ENCODE peak calls at places on chromosomes 13 and 19, in four cellular contexts. One of them, this sample, is unnamed.

GRCh38 chr19:18671303-18672043 is 12.0 kb upstream of the CRTC1 start:
- DNase-seq in aorta: no peak
- DNase-seq in psoas muscle: no peak
- DNase-seq in heart right ventricle: no peak
- DNase-seq in this sample: no peak

GRCh38 chr13:29936051-29936813 is 85.8 kb upstream of the UBL3 start:
- DNase-seq in aorta: peak; percentile 58
- DNase-seq in psoas muscle: no peak
- DNase-seq in heart right ventricle: no peak
- DNase-seq in this sample: no peak

GRCh38 chr19:51259348-51260245 is 8.7 kb downstream of the SIGLECL1 start:
- DNase-seq in aorta: peak; percentile 59
- DNase-seq in psoas muscle: no peak
- DNase-seq in heart right ventricle: no peak
- DNase-seq in this sample: peak; percentile 17

GRCh38 chr13:52845766-52846566 is 2.5 kb downstream of the PCDH8 start:
- DNase-seq in aorta: peak; percentile 50
- DNase-seq in psoas muscle: peak; percentile 22
- DNase-seq in heart right ventricle: peak; percentile 21
- DNase-seq in this sample: peak; percentile 7

GRCh38 chr13:109000207-109000606 is 370.8 kb downstream of the MYO16 start:
- DNase-seq in aorta: no peak
- DNase-seq in psoas muscle: no peak
- DNase-seq in heart right ventricle: no peak
- DNase-seq in this sample: no peak

GRCh38 chr19:32422435-32422834 is 16.9 kb downstream of the DPY19L3 start:
- DNase-seq in aorta: no peak
- DNase-seq in psoas muscle: no peak
- DNase-seq in heart right ventricle: no peak
- DNase-seq in this sample: no peak

GRCh38 chr19:50478901-50479715 is 2.5 kb upstream of the GARIN5A start:
- DNase-seq in aorta: no peak
- DNase-seq in psoas muscle: no peak
- DNase-seq in heart right ventricle: no peak
- DNase-seq in this sample: no peak

GRCh38 chr13:23505007-23505406 is 65.2 kb upstream of the TNFRSF19 start:
- DNase-seq in aorta: no peak
- DNase-seq in psoas muscle: no peak
- DNase-seq in heart right ventricle: peak; percentile 20
- DNase-seq in this sample: no peak

GRCh38 chr19:4976412-4977298 is 7.7 kb downstream of the KDM4B start:
- DNase-seq in aorta: peak; percentile 85
- DNase-seq in psoas muscle: peak; percentile 83
- DNase-seq in heart right ventricle: peak; percentile 65
- DNase-seq in this sample: no peak

GRCh38 chr13:83618966-83619365 is 263.3 kb downstream of the SLITRK1 start:
- DNase-seq in aorta: no peak
- DNase-seq in psoas muscle: no peak
- DNase-seq in heart right ventricle: no peak
- DNase-seq in this sample: no peak

GRCh38 chr19:43414554-43414953 is at the start of gene TEX101:
- DNase-seq in aorta: no peak
- DNase-seq in psoas muscle: no peak
- DNase-seq in heart right ventricle: no peak
- DNase-seq in this sample: no peak

GRCh38 chr13:43111887-43112400 is 88.6 kb downstream of the DNAJC15 start:
- DNase-seq in aorta: no peak
- DNase-seq in psoas muscle: no peak
- DNase-seq in heart right ventricle: no peak
- DNase-seq in this sample: no peak

GRCh38 chr13:42906257-42906656 is 85.8 kb downstream of the EPSTI1 start:
- DNase-seq in aorta: no peak
- DNase-seq in psoas muscle: no peak
- DNase-seq in heart right ventricle: no peak
- DNase-seq in this sample: no peak

GRCh38 chr19:50383307-50383851 is 768 bp upstream of the POLD1 start:
- DNase-seq in aorta: no peak
- DNase-seq in psoas muscle: no peak
- DNase-seq in heart right ventricle: no peak
- DNase-seq in this sample: peak; percentile 37

GRCh38 chr19:33438987-33439781 is 65.7 kb downstream of the CEBPG start:
- DNase-seq in aorta: peak; percentile 43
- DNase-seq in psoas muscle: no peak
- DNase-seq in heart right ventricle: no peak
- DNase-seq in this sample: no peak

GRCh38 chr19:56299688-56300087 is 15.0 kb downstream of the ZSCAN5A start:
- DNase-seq in aorta: no peak
- DNase-seq in psoas muscle: no peak
- DNase-seq in heart right ventricle: no peak
- DNase-seq in this sample: no peak

GRCh38 chr13:71290963-71291937 is 575.8 kb downstream of the DACH1 start:
- DNase-seq in aorta: peak; percentile 41
- DNase-seq in psoas muscle: no peak
- DNase-seq in heart right ventricle: no peak
- DNase-seq in this sample: peak; percentile 46

GRCh38 chr13:68584776-68585175 is 1354.6 kb upstream of the PCDH9 start:
- DNase-seq in aorta: no peak
- DNase-seq in psoas muscle: no peak
- DNase-seq in heart right ventricle: no peak
- DNase-seq in this sample: no peak

GRCh38 chr13:100394005-100394695 is 194.4 kb downstream of the GGACT start:
- DNase-seq in aorta: no peak
- DNase-seq in psoas muscle: no peak
- DNase-seq in heart right ventricle: no peak
- DNase-seq in this sample: no peak

GRCh38 chr19:47309608-47310007 is at the start of gene C5AR1:
- DNase-seq in aorta: peak; percentile 81
- DNase-seq in psoas muscle: no peak
- DNase-seq in heart right ventricle: peak; percentile 35
- DNase-seq in this sample: no peak

GRCh38 chr19:46271488-46272197 is 25.2 kb upstream of the HIF3A start:
- DNase-seq in aorta: no peak
- DNase-seq in psoas muscle: no peak
- DNase-seq in heart right ventricle: no peak
- DNase-seq in this sample: no peak

GRCh38 chr13:77544365-77544764 is 8.9 kb downstream of the SCEL start:
- DNase-seq in aorta: peak; percentile 63
- DNase-seq in psoas muscle: peak; percentile 58
- DNase-seq in heart right ventricle: peak; percentile 57
- DNase-seq in this sample: peak; percentile 73

GRCh38 chr13:103692442-103692841 is 626.2 kb upstream of the SLC10A2 start:
- DNase-seq in aorta: no peak
- DNase-seq in psoas muscle: no peak
- DNase-seq in heart right ventricle: no peak
- DNase-seq in this sample: no peak

GRCh38 chr13:28338742-28339141 is 156.2 kb downstream of the FLT1 start:
- DNase-seq in aorta: no peak
- DNase-seq in psoas muscle: no peak
- DNase-seq in heart right ventricle: no peak
- DNase-seq in this sample: no peak

GRCh38 chr19:4031420-4031819 is 23.9 kb downstream of the PIAS4 start:
- DNase-seq in aorta: no peak
- DNase-seq in psoas muscle: no peak
- DNase-seq in heart right ventricle: no peak
- DNase-seq in this sample: no peak

GRCh38 chr13:37409756-37410155 is 188.8 kb downstream of the POSTN start:
- DNase-seq in aorta: no peak
- DNase-seq in psoas muscle: no peak
- DNase-seq in heart right ventricle: no peak
- DNase-seq in this sample: no peak

GRCh38 chr13:66262330-66262729 is 967.8 kb downstream of the PCDH9 start:
- DNase-seq in aorta: no peak
- DNase-seq in psoas muscle: no peak
- DNase-seq in heart right ventricle: no peak
- DNase-seq in this sample: no peak

GRCh38 chr13:21676611-21677021 is 5.7 kb downstream of the FGF9 start:
- DNase-seq in aorta: no peak
- DNase-seq in psoas muscle: peak; percentile 24
- DNase-seq in heart right ventricle: no peak
- DNase-seq in this sample: peak; percentile 46

GRCh38 chr19:33819875-33820781 is 23.5 kb downstream of the KCTD15 start:
- DNase-seq in aorta: peak; percentile 92
- DNase-seq in psoas muscle: peak; percentile 82
- DNase-seq in heart right ventricle: peak; percentile 84
- DNase-seq in this sample: peak; percentile 76

GRCh38 chr19:43560687-43561086 is 14.6 kb downstream of the XRCC1 start:
- DNase-seq in aorta: no peak
- DNase-seq in psoas muscle: no peak
- DNase-seq in heart right ventricle: no peak
- DNase-seq in this sample: no peak

GRCh38 chr13:99354371-99354951 is 47.3 kb upstream of the GPR183 start:
- DNase-seq in aorta: no peak
- DNase-seq in psoas muscle: no peak
- DNase-seq in heart right ventricle: no peak
- DNase-seq in this sample: no peak

GRCh38 chr13:45331981-45332830 is 8.8 kb downstream of the TPT1 start:
- DNase-seq in aorta: no peak
- DNase-seq in psoas muscle: peak; percentile 44
- DNase-seq in heart right ventricle: no peak
- DNase-seq in this sample: no peak

GRCh38 chr19:46634656-46635218 is 1.3 kb downstream of the GNG8 start:
- DNase-seq in aorta: no peak
- DNase-seq in psoas muscle: no peak
- DNase-seq in heart right ventricle: no peak
- DNase-seq in this sample: no peak

GRCh38 chr19:33388231-33388816 is 14.8 kb downstream of the CEBPG start:
- DNase-seq in aorta: peak; percentile 65
- DNase-seq in psoas muscle: peak; percentile 75
- DNase-seq in heart right ventricle: no peak
- DNase-seq in this sample: peak; percentile 14

GRCh38 chr19:2524361-2524839 is 48.5 kb downstream of the GADD45B start:
- DNase-seq in aorta: no peak
- DNase-seq in psoas muscle: no peak
- DNase-seq in heart right ventricle: no peak
- DNase-seq in this sample: no peak
- H3K27ac ChIP-seq in aorta: peak overlapping the region; percentile 66
- H3K27ac ChIP-seq in psoas muscle: no peak overlapping the region
- H3K27ac ChIP-seq in heart right ventricle: no peak overlapping the region
- H3K27ac ChIP-seq in this sample: no peak overlapping the region

GRCh38 chr13:41018583-41018909 is 570 bp downstream of the ELF1 start:
- DNase-seq in aorta: no peak
- DNase-seq in psoas muscle: no peak
- DNase-seq in heart right ventricle: no peak
- DNase-seq in this sample: no peak

GRCh38 chr13:41017153-41017552 is 2.0 kb downstream of the ELF1 start:
- DNase-seq in aorta: no peak
- DNase-seq in psoas muscle: no peak
- DNase-seq in heart right ventricle: no peak
- DNase-seq in this sample: peak; percentile 52

GRCh38 chr13:41017744-41018582 is 1.2 kb downstream of the ELF1 start:
- DNase-seq in aorta: no peak
- DNase-seq in psoas muscle: no peak
- DNase-seq in heart right ventricle: no peak
- DNase-seq in this sample: no peak

GRCh38 chr13:41019027-41019487 is at the start of gene ELF1:
- DNase-seq in aorta: peak; percentile 67
- DNase-seq in psoas muscle: no peak
- DNase-seq in heart right ventricle: no peak
- DNase-seq in this sample: peak; percentile 83

GRCh38 chr13:41019578-41020347 is 647 bp upstream of the ELF1 start:
- DNase-seq in aorta: no peak
- DNase-seq in psoas muscle: no peak
- DNase-seq in heart right ventricle: no peak
- DNase-seq in this sample: peak; percentile 44
- H3K27ac ChIP-seq in aorta: no peak overlapping the region
- H3K27ac ChIP-seq in psoas muscle: peak overlapping the region; percentile 5
- H3K27ac ChIP-seq in heart right ventricle: no peak overlapping the region
- H3K27ac ChIP-seq in this sample: peak overlapping the region; percentile 95

GRCh38 chr13:114112231-114112825 is 20.1 kb downstream of the RASA3 start:
- DNase-seq in aorta: peak; percentile 35
- DNase-seq in psoas muscle: peak; percentile 15
- DNase-seq in heart right ventricle: no peak
- DNase-seq in this sample: no peak
- H3K27ac ChIP-seq in aorta: no peak overlapping the region
- H3K27ac ChIP-seq in psoas muscle: peak overlapping the region; percentile 90
- H3K27ac ChIP-seq in heart right ventricle: no peak overlapping the region
- H3K27ac ChIP-seq in this sample: no peak overlapping the region

GRCh38 chr19:10404888-10405808 is 1.8 kb upstream of the CDC37 start:
- DNase-seq in aorta: no peak
- DNase-seq in psoas muscle: no peak
- DNase-seq in heart right ventricle: no peak
- DNase-seq in this sample: no peak
- H3K27ac ChIP-seq in aorta: no peak overlapping the region
- H3K27ac ChIP-seq in psoas muscle: no peak overlapping the region
- H3K27ac ChIP-seq in heart right ventricle: no peak overlapping the region
- H3K27ac ChIP-seq in this sample: no peak overlapping the region

DNA sequence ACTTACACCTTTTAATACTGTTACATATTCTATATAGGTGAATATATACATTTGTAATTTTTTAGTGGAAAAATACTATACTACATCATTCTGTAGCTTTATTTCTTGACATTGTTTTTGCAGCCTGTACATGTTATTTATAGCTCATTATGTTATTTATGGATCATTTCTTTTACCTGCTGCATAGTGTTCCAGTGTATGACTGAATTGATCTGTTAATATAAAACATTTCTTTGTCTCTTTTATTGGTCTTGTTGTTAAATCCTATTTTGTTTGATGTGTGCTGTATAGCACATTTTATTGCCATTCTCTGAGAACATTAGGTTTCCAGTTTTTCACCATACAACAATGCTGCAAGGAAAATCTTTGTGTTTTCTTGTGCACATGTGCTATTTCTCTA is 2.4 kb downstream of the SETDB2 start:
- DNase-seq in aorta: no peak
- DNase-seq in psoas muscle: no peak
- DNase-seq in heart right ventricle: no peak
- DNase-seq in this sample: no peak
- H3K27ac ChIP-seq in aorta: no peak overlapping the region
- H3K27ac ChIP-seq in psoas muscle: no peak overlapping the region
- H3K27ac ChIP-seq in heart right ventricle: no peak overlapping the region
- H3K27ac ChIP-seq in this sample: no peak overlapping the region

GRCh38 chr13:97653741-97654140 is 219.8 kb downstream of the RAP2A start:
- DNase-seq in aorta: no peak
- DNase-seq in psoas muscle: no peak
- DNase-seq in heart right ventricle: no peak
- DNase-seq in this sample: no peak

GRCh38 chr13:97660488-97661086 is 226.6 kb downstream of the RAP2A start:
- DNase-seq in aorta: peak; percentile 50
- DNase-seq in psoas muscle: no peak
- DNase-seq in heart right ventricle: no peak
- DNase-seq in this sample: no peak

GRCh38 chr13:97658556-97658955 is 224.6 kb downstream of the RAP2A start:
- DNase-seq in aorta: no peak
- DNase-seq in psoas muscle: no peak
- DNase-seq in heart right ventricle: no peak
- DNase-seq in this sample: no peak

DNA sequence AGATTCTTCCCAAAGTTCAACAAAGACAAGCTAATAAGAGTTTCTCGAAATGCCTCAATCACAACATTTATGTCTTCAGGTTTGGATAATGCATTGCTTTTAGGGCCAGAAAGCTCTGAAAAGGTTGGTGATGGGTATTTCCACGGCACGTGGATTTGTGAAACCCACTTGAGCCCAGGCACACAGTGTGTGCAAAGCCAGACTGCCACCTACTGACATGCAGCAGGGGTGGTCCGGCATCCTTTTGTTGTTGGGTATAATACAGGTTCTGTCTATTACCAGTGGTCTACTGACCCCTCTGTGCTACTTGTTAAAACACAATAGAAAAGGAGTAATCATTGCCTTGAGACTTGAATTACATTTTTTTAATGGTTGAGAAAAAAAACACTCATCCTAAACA is 225.6 kb downstream of the RAP2A start:
- DNase-seq in aorta: no peak
- DNase-seq in psoas muscle: no peak
- DNase-seq in heart right ventricle: no peak
- DNase-seq in this sample: peak; percentile 9
- H3K27ac ChIP-seq in aorta: no peak overlapping the region
- H3K27ac ChIP-seq in psoas muscle: no peak overlapping the region
- H3K27ac ChIP-seq in heart right ventricle: no peak overlapping the region
- H3K27ac ChIP-seq in this sample: no peak overlapping the region